ENCODE peak calls at places on chromosome 6, in five cellular contexts. One of them, this sample, is unnamed.

GRCh38 chr6:25788305-25788922 is 33.9 kb downstream of the SLC17A4 start:
- DNase-seq in H9: peak; percentile 71
- DNase-seq in prostate gland: peak; percentile 28
- DNase-seq in CD8-positive, alpha-beta T cell: peak; percentile 41
- DNase-seq in tibial artery: peak; percentile 68
- DNase-seq in this sample: peak; percentile 24

GRCh38 chr6:100412872-100413271 is 51.8 kb downstream of the SIM1 start:
- DNase-seq in H9: no peak
- DNase-seq in prostate gland: no peak
- DNase-seq in CD8-positive, alpha-beta T cell: no peak
- DNase-seq in tibial artery: no peak
- DNase-seq in this sample: no peak

GRCh38 chr6:78465042-78465634 is 402.2 kb upstream of the IRAK1BP1 start:
- DNase-seq in H9: no peak
- DNase-seq in prostate gland: no peak
- DNase-seq in CD8-positive, alpha-beta T cell: no peak
- DNase-seq in tibial artery: no peak
- DNase-seq in this sample: no peak

GRCh38 chr6:47836046-47836445 is 54.2 kb downstream of the OPN5 start:
- DNase-seq in H9: no peak
- DNase-seq in prostate gland: no peak
- DNase-seq in CD8-positive, alpha-beta T cell: no peak
- DNase-seq in tibial artery: no peak
- DNase-seq in this sample: no peak

GRCh38 chr6:44002591-44003344 is 124.5 kb downstream of the MRPL14 start:
- DNase-seq in H9: peak; percentile 82
- DNase-seq in prostate gland: peak; percentile 32
- DNase-seq in CD8-positive, alpha-beta T cell: peak; percentile 46
- DNase-seq in tibial artery: peak; percentile 65
- DNase-seq in this sample: peak; percentile 49

GRCh38 chr6:137811121-137811911 is 55.7 kb upstream of the TNFAIP3 start:
- DNase-seq in H9: no peak
- DNase-seq in prostate gland: peak; percentile 49
- DNase-seq in CD8-positive, alpha-beta T cell: peak; percentile 80
- DNase-seq in tibial artery: peak; percentile 83
- DNase-seq in this sample: peak; percentile 57

GRCh38 chr6:139249387-139249786 is 42.4 kb downstream of the TXLNB start:
- DNase-seq in H9: no peak
- DNase-seq in prostate gland: no peak
- DNase-seq in CD8-positive, alpha-beta T cell: no peak
- DNase-seq in tibial artery: no peak
- DNase-seq in this sample: no peak

GRCh38 chr6:1527098-1527497 is 82.6 kb upstream of the FOXC1 start:
- DNase-seq in H9: peak; percentile 58
- DNase-seq in prostate gland: peak; percentile 77
- DNase-seq in CD8-positive, alpha-beta T cell: peak; percentile 65
- DNase-seq in tibial artery: peak; percentile 78
- DNase-seq in this sample: peak; percentile 33

GRCh38 chr6:118890997-118891790 is 2.8 kb upstream of the ASF1A start:
- DNase-seq in H9: no peak
- DNase-seq in prostate gland: no peak
- DNase-seq in CD8-positive, alpha-beta T cell: no peak
- DNase-seq in tibial artery: no peak
- DNase-seq in this sample: no peak

GRCh38 chr6:148835920-148836441 is 89.2 kb downstream of the UST start:
- DNase-seq in H9: no peak
- DNase-seq in prostate gland: no peak
- DNase-seq in CD8-positive, alpha-beta T cell: no peak
- DNase-seq in tibial artery: no peak
- DNase-seq in this sample: no peak

GRCh38 chr6:109485536-109485935 is 2.5 kb upstream of the ZBTB24 start:
- DNase-seq in H9: no peak
- DNase-seq in prostate gland: no peak
- DNase-seq in CD8-positive, alpha-beta T cell: no peak
- DNase-seq in tibial artery: no peak
- DNase-seq in this sample: no peak

GRCh38 chr6:157707576-157707975 is 115.5 kb upstream of the SNX9 start:
- DNase-seq in H9: no peak
- DNase-seq in prostate gland: no peak
- DNase-seq in CD8-positive, alpha-beta T cell: no peak
- DNase-seq in tibial artery: no peak
- DNase-seq in this sample: no peak

GRCh38 chr6:30150671-30151395 is 10.2 kb downstream of the TRIM10 start:
- DNase-seq in H9: no peak
- DNase-seq in prostate gland: no peak
- DNase-seq in CD8-positive, alpha-beta T cell: no peak
- DNase-seq in tibial artery: no peak
- DNase-seq in this sample: no peak

GRCh38 chr6:158660331-158660730 is 10.5 kb downstream of the SYTL3 start:
- DNase-seq in H9: peak; percentile 59
- DNase-seq in prostate gland: peak; percentile 38
- DNase-seq in CD8-positive, alpha-beta T cell: peak; percentile 43
- DNase-seq in tibial artery: no peak
- DNase-seq in this sample: peak; percentile 46

GRCh38 chr6:79810153-79810806 is 137.1 kb downstream of the ELOVL4 start:
- DNase-seq in H9: no peak
- DNase-seq in prostate gland: no peak
- DNase-seq in CD8-positive, alpha-beta T cell: no peak
- DNase-seq in tibial artery: no peak
- DNase-seq in this sample: no peak

GRCh38 chr6:96795481-96795880 is 41.8 kb downstream of the GPR63 start:
- DNase-seq in H9: no peak
- DNase-seq in prostate gland: no peak
- DNase-seq in CD8-positive, alpha-beta T cell: no peak
- DNase-seq in tibial artery: no peak
- DNase-seq in this sample: no peak

GRCh38 chr6:150550244-150550643 is 49.4 kb upstream of the PLEKHG1 start:
- DNase-seq in H9: no peak
- DNase-seq in prostate gland: no peak
- DNase-seq in CD8-positive, alpha-beta T cell: no peak
- DNase-seq in tibial artery: no peak
- DNase-seq in this sample: no peak

GRCh38 chr6:150549577-150550184 is 50.0 kb upstream of the PLEKHG1 start:
- DNase-seq in H9: no peak
- DNase-seq in prostate gland: no peak
- DNase-seq in CD8-positive, alpha-beta T cell: no peak
- DNase-seq in tibial artery: no peak
- DNase-seq in this sample: no peak

GRCh38 chr6:150546457-150546856 is 53.2 kb upstream of the PLEKHG1 start:
- DNase-seq in H9: no peak
- DNase-seq in prostate gland: no peak
- DNase-seq in CD8-positive, alpha-beta T cell: no peak
- DNase-seq in tibial artery: no peak
- DNase-seq in this sample: no peak

GRCh38 chr6:150547511-150548222 is 52.0 kb upstream of the PLEKHG1 start:
- DNase-seq in H9: peak; percentile 40
- DNase-seq in prostate gland: no peak
- DNase-seq in CD8-positive, alpha-beta T cell: no peak
- DNase-seq in tibial artery: no peak
- DNase-seq in this sample: no peak

GRCh38 chr6:150549007-150549406 is 50.7 kb upstream of the PLEKHG1 start:
- DNase-seq in H9: no peak
- DNase-seq in prostate gland: no peak
- DNase-seq in CD8-positive, alpha-beta T cell: no peak
- DNase-seq in tibial artery: no peak
- DNase-seq in this sample: no peak
- TF ChIP-seq CTCF in H9: peak; percentile 35
- TF ChIP-seq CTCF in prostate gland: no peak
- TF ChIP-seq CTCF in CD8-positive, alpha-beta T cell: no peak
- TF ChIP-seq CTCF in tibial artery: no peak
- TF ChIP-seq CTCF in this sample: no peak

GRCh38 chr6:149925253-149925973 is 2.5 kb upstream of the RAET1G start:
- DNase-seq in H9: no peak
- DNase-seq in prostate gland: no peak
- DNase-seq in CD8-positive, alpha-beta T cell: no peak
- DNase-seq in tibial artery: no peak
- DNase-seq in this sample: no peak

GRCh38 chr6:149923327-149923986 is 536 bp upstream of the RAET1G start:
- DNase-seq in H9: no peak
- DNase-seq in prostate gland: no peak
- DNase-seq in CD8-positive, alpha-beta T cell: no peak
- DNase-seq in tibial artery: peak; percentile 54
- DNase-seq in this sample: no peak

GRCh38 chr6:149922642-149923326 is at the start of gene RAET1G:
- DNase-seq in H9: peak; percentile 97
- DNase-seq in prostate gland: peak; percentile 90
- DNase-seq in CD8-positive, alpha-beta T cell: peak; percentile 78
- DNase-seq in tibial artery: peak; percentile 93
- DNase-seq in this sample: peak; percentile 80

GRCh38 chr6:149924933-149925252 is 2.0 kb upstream of the RAET1G start:
- DNase-seq in H9: no peak
- DNase-seq in prostate gland: no peak
- DNase-seq in CD8-positive, alpha-beta T cell: no peak
- DNase-seq in tibial artery: peak; percentile 64
- DNase-seq in this sample: no peak

GRCh38 chr6:149924206-149924932 is 1.4 kb upstream of the RAET1G start:
- DNase-seq in H9: no peak
- DNase-seq in prostate gland: no peak
- DNase-seq in CD8-positive, alpha-beta T cell: no peak
- DNase-seq in tibial artery: peak; percentile 54
- DNase-seq in this sample: no peak
- H3K27me3 ChIP-seq in H9: peaks cover 47% of the 10 kb centered on the region
- H3K27me3 ChIP-seq in prostate gland: no peaks in the 10 kb centered on the region
- H3K27me3 ChIP-seq in CD8-positive, alpha-beta T cell: peaks cover 34% of the 10 kb centered on the region
- H3K27me3 ChIP-seq in tibial artery: no peaks in the 10 kb centered on the region
- H3K27me3 ChIP-seq in this sample: peaks cover 70% of the 10 kb centered on the region

GRCh38 chr6:22251331-22251730 is 45.5 kb downstream of the PRL start:
- DNase-seq in H9: no peak
- DNase-seq in prostate gland: no peak
- DNase-seq in CD8-positive, alpha-beta T cell: no peak
- DNase-seq in tibial artery: no peak
- DNase-seq in this sample: no peak
- H3K9me3 ChIP-seq in H9: no peaks in the 10 kb centered on the region
- H3K9me3 ChIP-seq in prostate gland: no peaks in the 10 kb centered on the region
- H3K9me3 ChIP-seq in CD8-positive, alpha-beta T cell: no peaks in the 10 kb centered on the region
- H3K9me3 ChIP-seq in tibial artery: no peaks in the 10 kb centered on the region
- H3K9me3 ChIP-seq in this sample: no peaks in the 10 kb centered on the region

DNA sequence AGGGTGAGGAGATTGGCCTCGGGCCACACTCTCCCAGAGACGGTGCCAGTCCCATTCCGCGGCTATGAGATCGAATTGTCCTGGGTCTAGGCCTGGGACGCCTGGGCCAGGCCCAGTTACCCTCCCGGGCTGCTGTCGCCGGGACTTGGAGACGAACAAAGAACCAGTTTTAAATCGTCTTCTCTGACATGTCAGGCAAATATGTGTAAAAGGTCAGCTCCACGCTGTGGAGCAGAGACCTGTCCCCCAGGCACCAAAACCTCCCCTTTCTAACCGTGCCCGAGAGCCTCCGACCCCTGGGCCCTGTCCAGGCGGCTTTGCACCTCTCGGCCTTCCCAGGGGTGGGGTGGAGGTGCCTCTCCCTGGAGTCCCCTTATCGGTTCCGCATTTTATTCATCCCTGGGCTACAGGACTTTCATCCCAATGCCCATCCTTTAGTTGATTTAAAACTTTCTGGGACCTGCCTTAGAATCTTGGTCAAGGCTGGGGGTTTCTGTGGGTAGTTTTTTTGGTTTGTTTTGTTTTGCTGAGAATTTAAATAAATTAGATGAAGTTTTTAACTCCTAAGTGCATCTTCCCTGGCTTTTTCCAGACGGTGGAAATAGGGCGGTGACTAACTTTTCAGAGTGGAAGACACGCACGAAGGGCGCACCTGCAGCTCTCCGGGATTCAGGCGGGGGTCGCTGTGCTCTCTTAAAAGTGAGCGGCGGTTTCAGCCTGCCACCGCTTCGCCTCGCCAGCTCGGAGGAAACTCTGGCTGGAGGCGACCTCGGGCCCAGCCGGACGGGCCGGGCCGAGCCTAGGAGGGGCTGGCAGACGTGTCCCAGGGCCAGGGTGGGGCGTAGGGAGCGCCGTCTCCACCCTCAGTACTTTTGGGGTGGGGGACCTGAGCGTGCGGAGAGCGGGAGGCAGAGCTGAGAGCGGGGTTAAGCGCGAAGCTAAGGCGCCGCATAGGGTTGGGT is 6.0 kb upstream of the TFAP2A start:
- DNase-seq in H9: peak; percentile 80
- DNase-seq in prostate gland: no peak
- DNase-seq in CD8-positive, alpha-beta T cell: no peak
- DNase-seq in tibial artery: no peak
- DNase-seq in this sample: no peak
- TF ChIP-seq CTCF in H9: peak; percentile 72
- TF ChIP-seq CTCF in prostate gland: no peak
- TF ChIP-seq CTCF in CD8-positive, alpha-beta T cell: no peak
- TF ChIP-seq CTCF in tibial artery: no peak
- TF ChIP-seq CTCF in this sample: no peak

GRCh38 chr6:34096193-34096592 is 49.7 kb downstream of the GRM4 start:
- DNase-seq in H9: no peak
- DNase-seq in prostate gland: no peak
- DNase-seq in CD8-positive, alpha-beta T cell: no peak
- DNase-seq in tibial artery: no peak
- DNase-seq in this sample: no peak
- H3K27me3 ChIP-seq in H9: no peaks in the 10 kb centered on the region
- H3K27me3 ChIP-seq in prostate gland: peaks cover 7% of the 10 kb centered on the region
- H3K27me3 ChIP-seq in CD8-positive, alpha-beta T cell: no peaks in the 10 kb centered on the region
- H3K27me3 ChIP-seq in tibial artery: no peaks in the 10 kb centered on the region
- H3K27me3 ChIP-seq in this sample: peaks cover 17% of the 10 kb centered on the region

GRCh38 chr6:168200571-168201134 is 118.9 kb downstream of the DACT2 start:
- DNase-seq in H9: no peak
- DNase-seq in prostate gland: no peak
- DNase-seq in CD8-positive, alpha-beta T cell: no peak
- DNase-seq in tibial artery: peak; percentile 47
- DNase-seq in this sample: no peak
- H3K9me3 ChIP-seq in H9: no peaks in the 10 kb centered on the region
- H3K9me3 ChIP-seq in prostate gland: no peaks in the 10 kb centered on the region
- H3K9me3 ChIP-seq in CD8-positive, alpha-beta T cell: no peaks in the 10 kb centered on the region
- H3K9me3 ChIP-seq in tibial artery: no peaks in the 10 kb centered on the region
- H3K9me3 ChIP-seq in this sample: no peaks in the 10 kb centered on the region

This sample was measured in CD4-positive, alpha-beta T cell.